ENCODE peak calls at places on chromosomes 1 and 21, in five cellular contexts. O is GM20000, Z is OCI-LY7, X is tibial nerve, G is AG04450. H is an unnamed sample.

GRCh38 chr21:41868062-41868710 is 11.0 kb downstream of the PRDM15 start:
- DNase-seq in O (peak), X (no peak), Z (peak), G (no peak), H (no peak)

GRCh38 chr1:119544165-119544762 is 37.3 kb downstream of the HSD3B1 start:
- DNase-seq in Z (peak), X (no peak), O (no peak), G (no peak), H (no peak)

GRCh38 chr21:25871566-25871965 is 136.8 kb downstream of the GABPA start:
- DNase-seq in G (no peak), Z (peak), O (no peak), X (no peak), H (no peak)

GRCh38 chr1:223175032-223175431 is 32.0 kb upstream of the TLR5 start:
- DNase-seq in Z (no peak), O (no peak), G (no peak), X (peak), H (no peak)

GRCh38 chr1:208127791-208128408 is 116.3 kb downstream of the PLXNA2 start:
- DNase-seq in Z (no peak), O (no peak), X (no peak), G (no peak), H (no peak)

GRCh38 chr1:198449281-198449680 is 91.2 kb downstream of the ATP6V1G3 start:
- DNase-seq in X (no peak), O (no peak), G (no peak), Z (no peak), H (no peak)

GRCh38 chr1:119827010-119827409 is 15.8 kb upstream of the REG4 start:
- DNase-seq in Z (peak), O (peak), X (no peak), G (no peak), H (no peak)

GRCh38 chr21:21897275-21897883 is 899.2 kb downstream of the NCAM2 start:
- DNase-seq in Z (no peak), G (no peak), X (no peak), O (no peak), H (no peak)

GRCh38 chr1:159953866-159954515 is at the start of gene SLAMF9:
- DNase-seq in G (no peak), X (no peak), O (no peak), Z (no peak), H (no peak)

GRCh38 chr1:54277451-54278355 is 77.7 kb downstream of the MRPL37 start:
- DNase-seq in G (no peak), X (peak), Z (no peak), O (peak), H (no peak)

GRCh38 chr21:41957991-41958766 is 4.4 kb upstream of the C2CD2 start:
- DNase-seq in G (peak), Z (no peak), X (peak), O (no peak), H (no peak)

GRCh38 chr1:165828103-165828558 is 717 bp downstream of the UCK2 start:
- DNase-seq in G (no peak), X (no peak), Z (peak), O (peak), H (peak)

GRCh38 chr1:221039616-221040015 is 160.4 kb downstream of the HLX start:
- DNase-seq in Z (no peak), X (no peak), O (no peak), G (no peak), H (no peak)

GRCh38 chr21:29436143-29436542 is 137.4 kb downstream of the BACH1 start:
- DNase-seq in Z (no peak), X (no peak), G (no peak), O (no peak), H (no peak)

GRCh38 chr1:11730429-11730861 is 5.5 kb upstream of the AGTRAP start:
- DNase-seq in X (no peak), O (no peak), G (no peak), Z (peak), H (no peak)

GRCh38 chr1:78491311-78492071 is 717 bp downstream of the PTGFR start:
- DNase-seq in O (no peak), X (peak), G (no peak), Z (no peak), H (no peak)

GRCh38 chr1:81703736-81704463 is 96.8 kb upstream of the ADGRL2 start:
- DNase-seq in Z (no peak), O (no peak), X (no peak), G (no peak), H (no peak)

GRCh38 chr1:175927944-175928343 is 184.5 kb upstream of the TNR start:
- DNase-seq in Z (no peak), O (no peak), X (no peak), G (no peak), H (no peak)

GRCh38 chr1:46370214-46370633 is 23.9 kb upstream of the FAAH start:
- DNase-seq in X (no peak), G (no peak), O (peak), Z (peak), H (no peak)

GRCh38 chr1:27436204-27437159 is 44.1 kb downstream of the GPR3 start:
- DNase-seq in Z (peak), G (no peak), X (peak), O (no peak), H (no peak)

GRCh38 chr1:31714442-31715096 is 10.8 kb upstream of the COL16A1 start:
- DNase-seq in G (no peak), X (peak), Z (peak), O (no peak), H (peak)

GRCh38 chr1:181135815-181136737 is 47.6 kb downstream of the IER5 start:
- DNase-seq in O (no peak), G (peak), X (no peak), Z (no peak), H (no peak)

GRCh38 chr1:167428418-167428817 is 89.9 kb downstream of the CD247 start:
- DNase-seq in G (no peak), X (no peak), O (no peak), Z (no peak), H (no peak)

GRCh38 chr1:78522136-78522535 is 31.4 kb downstream of the PTGFR start:
- DNase-seq in X (no peak), O (no peak), Z (no peak), G (no peak), H (no peak)

GRCh38 chr1:78091215-78091813 is 45.5 kb downstream of the GIPC2 start:
- DNase-seq in X (no peak), G (no peak), O (no peak), Z (no peak), H (no peak)

GRCh38 chr1:87335175-87335992 is 6.7 kb downstream of the LMO4 start:
- DNase-seq in G (no peak), O (peak), X (no peak), Z (peak), H (no peak)

GRCh38 chr1:232486006-232486405 is 143.9 kb downstream of the SIPA1L2 start:
- DNase-seq in G (no peak), O (no peak), X (no peak), Z (peak), H (no peak)

GRCh38 chr1:145706282-145706681 is 886 bp downstream of the PDZK1 start:
- DNase-seq in Z (no peak), X (no peak), G (no peak), O (no peak), H (no peak)

GRCh38 chr1:1021010-1021845 is 1.3 kb downstream of the AGRN start:
- DNase-seq in X (no peak), Z (no peak), O (no peak), G (peak), H (no peak)

DNA sequence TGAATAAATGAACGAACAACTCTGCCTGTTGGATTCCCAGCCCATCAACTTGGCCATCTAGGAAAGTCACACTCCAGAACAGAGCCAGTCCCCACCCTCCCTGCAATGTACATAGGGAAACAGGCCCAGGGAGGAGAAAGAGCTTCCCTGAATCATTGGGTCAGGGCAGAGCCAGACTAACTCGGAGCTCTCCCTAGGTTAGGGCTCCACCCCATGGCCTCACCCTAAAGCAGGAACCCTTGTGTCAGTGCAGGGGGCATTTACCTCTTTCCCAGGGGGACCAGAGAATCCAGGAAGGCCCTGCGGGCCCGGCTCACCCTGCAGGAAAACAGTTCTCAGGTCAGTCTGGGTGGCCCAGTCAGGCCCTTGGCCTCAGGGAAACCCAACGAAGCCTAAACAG is 11.6 kb downstream of the COL9A2 start:
- DNase-seq in G (no peak), O (no peak), X (no peak), Z (peak), H (no peak)
- TF ChIP-seq CTCF in G (peak), O (no peak), X (no peak), Z (peak), H (no peak)

GRCh38 chr1:202361224-202361623 is 12.7 kb downstream of the PPP1R12B start:
- DNase-seq in G (no peak), Z (no peak), O (no peak), X (no peak), H (no peak)
- TF ChIP-seq CTCF in G (no peak), Z (no peak), O (no peak), X (no peak), H (no peak)

GRCh38 chr1:230639714-230640209 is 2.5 kb upstream of the COG2 start:
- DNase-seq in O (no peak), X (no peak), Z (no peak), G (no peak), H (no peak)

GRCh38 chr1:230634384-230634783 is 7.9 kb upstream of the COG2 start:
- DNase-seq in G (no peak), O (no peak), Z (no peak), X (no peak), H (no peak)

GRCh38 chr1:230633469-230633868 is 8.8 kb upstream of the COG2 start:
- DNase-seq in X (no peak), O (no peak), Z (no peak), G (no peak), H (no peak)

GRCh38 chr1:230632273-230632873 is 9.9 kb upstream of the COG2 start:
- DNase-seq in Z (peak), O (no peak), G (no peak), X (no peak), H (no peak)

GRCh38 chr1:230636575-230637163 is 5.6 kb upstream of the COG2 start:
- DNase-seq in O (no peak), X (no peak), G (no peak), Z (no peak), H (no peak)
- TF ChIP-seq CTCF in O (no peak), X (no peak), G (no peak), Z (no peak), H (no peak)

GRCh38 chr1:51572365-51572764 is 44.5 kb upstream of the OSBPL9 start:
- DNase-seq in O (no peak), G (no peak), Z (no peak), X (no peak), H (no peak)

GRCh38 chr1:51567653-51568052 is 48.6 kb upstream of the EPS15 start:
- DNase-seq in O (no peak), X (no peak), Z (no peak), G (peak), H (no peak)

GRCh38 chr1:51568231-51568935 is 48.5 kb upstream of the OSBPL9 start:
- DNase-seq in Z (no peak), X (no peak), G (no peak), O (no peak), H (no peak)

GRCh38 chr1:51570063-51570720 is 46.7 kb upstream of the OSBPL9 start:
- DNase-seq in O (peak), G (no peak), Z (peak), X (no peak), H (no peak)

GRCh38 chr1:51569284-51570062 is 47.4 kb upstream of the OSBPL9 start:
- DNase-seq in O (peak), Z (peak), X (no peak), G (peak), H (no peak)
- TF ChIP-seq CTCF in O (no peak), Z (peak), X (peak), G (peak), H (no peak)

GRCh38 chr1:172069535-172069934 is 228.2 kb downstream of the DNM3 start:
- DNase-seq in Z (no peak), G (no peak), O (no peak), X (no peak), H (no peak)
- TF ChIP-seq CTCF in Z (no peak), G (no peak), O (no peak), X (no peak), H (no peak)

DNA sequence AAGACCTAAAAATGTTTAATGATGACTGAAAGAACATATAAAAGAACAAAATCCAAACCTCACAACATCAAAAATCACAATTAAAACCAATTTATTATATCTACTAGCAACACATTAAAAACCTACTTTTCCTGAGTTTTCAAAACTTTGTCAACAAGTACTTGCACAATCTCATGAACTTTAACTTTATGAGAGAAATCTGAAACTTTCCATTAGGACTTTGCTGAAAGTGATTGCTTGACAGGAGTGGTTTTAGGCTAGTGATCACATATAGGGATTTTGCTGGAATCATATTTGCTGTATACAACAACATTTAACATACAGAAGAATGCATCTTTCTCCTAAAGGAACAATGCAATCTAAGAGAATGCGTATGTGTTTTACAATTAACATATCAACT is 13.2 kb downstream of the HNRNPR start:
- DNase-seq in Z (no peak), G (no peak), X (no peak), O (no peak), H (no peak)
- TF ChIP-seq CTCF in Z (no peak), G (no peak), X (no peak), O (no peak), H (no peak)

H was measured in mesothelial cell of epicardium.